ENCODE peak calls at places on chromosomes 12 and 14, in nine cellular contexts. K is CD4-positive, alpha-beta T cell; A is AG04450; L is A673; O is pancreas; J is IMR-90; Z is SK-N-SH; C is CD8-positive, alpha-beta T cell; W is dorsolateral prefrontal cortex. E is an unnamed sample.

GRCh38 chr14:67487937-67488893 is at the start of gene TMEM229B:
- DNase-seq in W (peak; percentile 34), A (no peak), O (no peak), J (no peak), K (peak; percentile 67), C (peak; percentile 66), L (no peak), Z (no peak), E (peak; percentile 61)

GRCh38 chr14:99573436-99574098 is 30.4 kb downstream of the CCDC85C start:
- DNase-seq in K (no peak), C (no peak), L (no peak), A (no peak), Z (no peak), J (no peak), W (no peak), O (no peak), E (no peak)

GRCh38 chr12:460301-461230 is 827 bp downstream of the B4GALNT3 start:
- DNase-seq in L (peak; percentile 31), C (peak; percentile 46), K (peak; percentile 22), W (no peak), J (no peak), A (no peak), O (peak; percentile 24), Z (peak; percentile 82), E (no peak)

GRCh38 chr14:65352964-65353530 is 59.5 kb upstream of the FUT8 start:
- DNase-seq in A (no peak), W (no peak), J (no peak), O (no peak), Z (no peak), K (no peak), C (no peak), L (no peak), E (no peak)

GRCh38 chr12:24135158-24135850 is 185.8 kb upstream of the SOX5 start:
- DNase-seq in J (peak; percentile 43), K (no peak), A (no peak), O (no peak), L (no peak), Z (peak; percentile 38), W (no peak), C (no peak), E (no peak)

GRCh38 chr14:92495041-92495440 is 18.5 kb upstream of the RIN3 start:
- DNase-seq in O (no peak), L (peak; percentile 53), C (no peak), J (peak; percentile 81), K (no peak), A (no peak), Z (no peak), W (no peak), E (no peak)

GRCh38 chr14:76019676-76020075 is 34.1 kb downstream of the IFT43 start:
- DNase-seq in K (no peak), L (no peak), A (no peak), Z (no peak), W (no peak), C (no peak), J (no peak), O (no peak), E (no peak)

GRCh38 chr12:88468546-88468945 is 111.7 kb downstream of the KITLG start:
- DNase-seq in A (no peak), J (peak; percentile 8), Z (no peak), O (no peak), W (no peak), C (no peak), L (peak; percentile 10), K (no peak), E (no peak)

GRCh38 chr12:15963271-15963670 is 52.1 kb downstream of the DERA start:
- DNase-seq in L (no peak), A (no peak), C (no peak), O (no peak), K (no peak), Z (no peak), W (no peak), J (peak; percentile 83), E (no peak)

GRCh38 chr14:68927956-68928675 is 51.0 kb downstream of the ACTN1 start:
- DNase-seq in K (no peak), A (no peak), Z (no peak), C (peak; percentile 25), W (no peak), L (no peak), O (no peak), J (no peak), E (no peak)

GRCh38 chr12:33488036-33488435 is 48.4 kb upstream of the SYT10 start:
- DNase-seq in K (no peak), J (no peak), L (no peak), Z (no peak), C (no peak), W (no peak), O (no peak), A (no peak), E (no peak)

GRCh38 chr12:95117178-95117599 is 43.8 kb upstream of the NR2C1 start:
- DNase-seq in Z (peak; percentile 51), W (no peak), A (peak; percentile 47), K (peak; percentile 60), L (peak; percentile 84), J (peak; percentile 75), C (peak; percentile 67), O (peak; percentile 51), E (peak; percentile 35)

GRCh38 chr12:89618113-89618862 is 90.3 kb downstream of the ATP2B1 start:
- DNase-seq in Z (no peak), J (no peak), K (no peak), A (no peak), O (no peak), C (no peak), L (no peak), W (no peak), E (no peak)

DNA sequence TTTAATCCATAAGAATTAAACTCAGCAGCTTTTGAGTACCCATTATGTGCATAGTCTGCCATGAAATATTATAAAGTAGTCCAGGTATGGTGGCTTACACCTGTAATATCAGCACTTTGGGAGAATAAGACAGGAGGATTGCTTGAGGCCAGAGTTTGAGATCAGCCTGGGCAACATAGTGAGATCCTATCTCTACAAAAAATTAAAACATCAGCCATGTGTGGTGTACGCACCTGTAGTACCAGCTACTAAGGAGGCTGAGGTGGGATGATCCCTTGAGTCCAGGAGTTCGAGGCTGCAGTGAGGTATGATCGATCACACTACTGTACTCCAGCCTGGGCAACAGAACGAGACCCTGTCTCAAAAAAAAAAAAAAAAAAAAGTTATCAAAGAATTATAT is 15.3 kb downstream of the MARK3 start:
- DNase-seq in J (no peak), A (no peak), L (no peak), W (no peak), Z (no peak), O (no peak), K (no peak), C (no peak), E (no peak)
- H3K27ac ChIP-seq in J (no peak overlapping the region), A (no peak overlapping the region), L (no peak overlapping the region), W (no peak overlapping the region), Z (no peak overlapping the region), O (no peak overlapping the region), K (peak overlapping the region; percentile 21), C (no peak overlapping the region), E (no peak overlapping the region)

DNA sequence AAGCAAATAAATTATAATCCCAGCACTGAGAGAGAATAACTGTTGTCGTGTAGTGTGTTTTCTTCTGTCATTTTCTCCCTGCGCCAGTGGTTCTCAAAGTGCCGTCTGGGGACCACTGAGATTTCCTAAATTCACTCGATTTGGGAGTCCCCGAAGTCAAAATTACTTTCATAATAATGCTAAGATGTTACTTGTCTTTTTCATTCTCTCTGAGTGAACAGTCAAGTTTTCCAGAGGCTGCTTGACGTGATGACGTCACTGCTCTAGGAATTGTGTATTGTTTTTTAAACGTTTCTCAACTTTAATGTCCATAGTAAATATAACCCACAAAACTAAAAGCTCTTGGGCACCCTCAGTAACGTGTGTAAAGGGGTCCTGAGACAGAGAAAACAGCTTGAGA is 796 bp upstream of the POP5 start:
- DNase-seq in W (no peak), K (no peak), J (peak; percentile 10), O (no peak), A (no peak), L (peak; percentile 17), C (no peak), Z (no peak), E (no peak)
- H3K27ac ChIP-seq in W (peak overlapping the region; percentile 68), K (no peak overlapping the region), J (no peak overlapping the region), O (no peak overlapping the region), A (no peak overlapping the region), L (no peak overlapping the region), C (no peak overlapping the region), Z (peak overlapping the region; percentile 67), E (no peak overlapping the region)

DNA sequence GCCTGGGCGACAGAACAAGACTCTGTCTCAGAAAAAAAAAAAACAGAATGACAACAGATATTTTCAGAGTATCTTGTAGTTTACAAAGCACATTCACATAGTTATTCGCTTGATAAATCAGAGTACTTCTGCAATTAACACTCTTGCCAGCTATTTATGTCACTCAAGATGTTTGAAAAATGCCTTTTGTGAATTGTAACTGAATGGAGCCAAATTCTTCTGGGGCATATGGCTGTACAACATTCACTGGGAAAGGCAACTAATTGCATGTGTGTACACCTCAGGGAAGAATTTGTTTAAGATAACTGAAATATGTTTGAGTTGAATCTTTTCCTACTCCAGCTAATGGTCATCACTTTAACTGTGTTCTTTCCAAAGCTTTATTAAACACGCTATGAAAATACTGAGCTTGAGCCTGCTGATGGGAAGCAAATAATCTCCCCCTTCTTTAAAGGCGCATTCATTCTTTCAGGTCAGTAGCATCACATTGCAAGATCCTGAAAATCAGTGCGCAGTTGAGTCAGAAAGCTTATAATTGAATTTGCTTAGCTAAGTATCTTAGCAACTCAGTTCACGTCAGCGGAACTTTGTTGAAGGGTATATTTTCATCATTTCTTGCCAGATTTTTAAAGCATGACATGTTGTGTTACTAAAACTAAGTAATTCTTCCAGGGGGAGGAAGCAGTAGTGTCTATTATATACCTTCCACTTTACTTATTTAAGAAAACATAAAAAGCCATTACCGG is 66.6 kb downstream of the SINHCAF start:
- DNase-seq in O (no peak), L (no peak), C (no peak), K (no peak), Z (no peak), J (no peak), A (no peak), W (no peak), E (no peak)
- H3K27ac ChIP-seq in O (no peak overlapping the region), L (no peak overlapping the region), C (no peak overlapping the region), K (no peak overlapping the region), Z (no peak overlapping the region), J (no peak overlapping the region), A (no peak overlapping the region), W (no peak overlapping the region), E (no peak overlapping the region)

GRCh38 chr12:108856428-108857157 is 790 bp downstream of the SSH1 start:
- DNase-seq in J (peak; percentile 87), W (peak; percentile 65), L (peak; percentile 50), A (no peak), O (peak; percentile 56), C (peak; percentile 67), Z (peak; percentile 51), K (peak; percentile 79), E (peak; percentile 85)
- H3K27ac ChIP-seq in J (peak overlapping the region; percentile 100), W (peak overlapping the region; percentile 84), L (peak overlapping the region; percentile 89), A (peak overlapping the region; percentile 95), O (peak overlapping the region; percentile 62), C (peak overlapping the region; percentile 54), Z (peak overlapping the region; percentile 67), K (peak overlapping the region; percentile 22), E (peak overlapping the region; percentile 79)